ENCODE peak calls at places on chromosomes 13 and 19, in four cellular contexts. S is activated gamma-delta T cell treated with Interleukin-2 at 50 U/mL for 16 hours, Q is NCI-H2107, F is amygdala. N is an unnamed sample.

GRCh38 chr19:30593975-30594925 is 222.1 kb downstream of the ZNF536 start:
- DNase-seq in Q (no peak), F (no peak), S (no peak), N (no peak)

GRCh38 chr13:101308247-101309013 is 107.9 kb downstream of the NALCN start:
- DNase-seq in S (no peak), Q (no peak), F (no peak), N (no peak)

GRCh38 chr13:50730496-50731171 is 112.9 kb downstream of the DLEU7 start:
- DNase-seq in Q (no peak), F (no peak), S (no peak), N (no peak)

GRCh38 chr13:102361113-102361512 is 40.7 kb downstream of the FGF14 start:
- DNase-seq in Q (no peak), F (no peak), S (no peak), N (no peak)

GRCh38 chr13:102399791-102400618 is 1.8 kb downstream of the FGF14 start:
- DNase-seq in Q (no peak), S (no peak), F (no peak), N (peak; percentile 76)

GRCh38 chr19:52542984-52543664 is 15.7 kb downstream of the ZNF808 start:
- DNase-seq in Q (no peak), S (peak; percentile 51), F (no peak), N (no peak)

GRCh38 chr13:58085819-58086218 is 454.3 kb downstream of the PCDH17 start:
- DNase-seq in Q (peak; percentile 18), S (no peak), F (no peak), N (no peak)

GRCh38 chr13:93227906-93228801 is 1.5 kb downstream of the GPC6 start:
- DNase-seq in Q (peak; percentile 50), F (peak; percentile 17), S (no peak), N (peak; percentile 61)

GRCh38 chr19:1650627-1651009 is 1.8 kb downstream of the TCF3 start:
- DNase-seq in S (peak; percentile 29), F (no peak), Q (no peak), N (no peak)

GRCh38 chr13:79562557-79562956 is 81.6 kb downstream of the NDFIP2 start:
- DNase-seq in S (no peak), Q (no peak), F (no peak), N (no peak)

GRCh38 chr19:17488593-17489391 is 18.5 kb downstream of the SLC27A1 start:
- DNase-seq in S (peak; percentile 65), Q (no peak), F (no peak), N (peak; percentile 81)

GRCh38 chr19:4609878-4610511 is 29.3 kb upstream of the TNFAIP8L1 start:
- DNase-seq in F (no peak), S (no peak), Q (no peak), N (peak; percentile 62)

GRCh38 chr19:40150170-40150569 is 41.1 kb upstream of the MAP3K10 start:
- DNase-seq in S (no peak), Q (no peak), F (no peak), N (no peak)

GRCh38 chr19:4130635-4131438 is 6.9 kb upstream of the MAP2K2 start:
- DNase-seq in S (no peak), F (no peak), Q (no peak), N (no peak)

GRCh38 chr19:37691881-37692504 is 27.6 kb downstream of the ZNF607 start:
- DNase-seq in S (peak; percentile 73), Q (no peak), F (peak; percentile 69), N (peak; percentile 91)

GRCh38 chr19:41904118-41904870 is 21.3 kb downstream of the ARHGEF1 start:
- DNase-seq in S (no peak), F (no peak), Q (peak; percentile 66), N (no peak)